ENCODE peak calls at places on chromosomes 6 and 20, in seven cellular contexts. L is testis, P is uterus, T is adrenal gland, F is sigmoid colon, I is AG04450, B is SK-N-SH. X is an unnamed sample.

GRCh38 chr6:75419980-75420379 is 73.6 kb downstream of the FILIP1 start:
- DNase-seq in L (no peak), P (no peak), T (no peak), F (no peak), I (no peak), B (no peak), X (no peak)

GRCh38 chr20:41249781-41250281 is 67.7 kb downstream of the ZHX3 start:
- DNase-seq in L (no peak), P (peak; percentile 57), T (peak; percentile 30), F (peak; percentile 82), I (no peak), B (peak; percentile 18), X (no peak)

GRCh38 chr6:144989319-144990099 is 704.4 kb downstream of the UTRN start:
- DNase-seq in L (no peak), P (no peak), T (no peak), F (no peak), I (no peak), B (no peak), X (no peak)

GRCh38 chr6:27133281-27134227 is 113.9 kb upstream of the PRSS16 start:
- DNase-seq in L (peak; percentile 81), P (peak; percentile 31), T (peak; percentile 64), F (peak; percentile 77), I (no peak), B (no peak), X (peak; percentile 82)

GRCh38 chr6:50381106-50381415 is 331.3 kb upstream of the DEFB112 start:
- DNase-seq in L (peak; percentile 16), P (no peak), T (no peak), F (no peak), I (no peak), B (peak; percentile 10), X (no peak)

GRCh38 chr6:17389274-17389847 is 4.0 kb upstream of the CAP2 start:
- DNase-seq in L (no peak), P (no peak), T (no peak), F (no peak), I (no peak), B (no peak), X (no peak)

GRCh38 chr20:914727-915498 is 1.2 kb downstream of the ANGPT4 start:
- DNase-seq in L (no peak), P (no peak), T (no peak), F (no peak), I (no peak), B (no peak), X (no peak)

GRCh38 chr6:95866732-95867131 is 149.0 kb upstream of the FUT9 start:
- DNase-seq in L (peak; percentile 64), P (no peak), T (no peak), F (no peak), I (no peak), B (peak; percentile 17), X (no peak)

GRCh38 chr6:112086744-112087135 is 542 bp downstream of the TUBE1 start:
- DNase-seq in L (no peak), P (no peak), T (no peak), F (no peak), I (no peak), B (peak; percentile 38), X (no peak)

GRCh38 chr20:1721687-1722512 is 64.3 kb upstream of the SIRPG start:
- DNase-seq in L (no peak), P (no peak), T (no peak), F (no peak), I (no peak), B (no peak), X (no peak)

GRCh38 chr6:111536888-111537287 is 53.9 kb upstream of the REV3L start:
- DNase-seq in L (no peak), P (no peak), T (no peak), F (no peak), I (no peak), B (no peak), X (no peak)

GRCh38 chr6:147262943-147263342 is 58.7 kb downstream of the STXBP5 start:
- DNase-seq in L (no peak), P (no peak), T (no peak), F (no peak), I (no peak), B (no peak), X (no peak)

GRCh38 chr6:89371849-89372505 is 19.5 kb upstream of the UBE2J1 start:
- DNase-seq in L (peak; percentile 81), P (peak; percentile 50), T (peak; percentile 84), F (peak; percentile 77), I (peak; percentile 6), B (peak; percentile 74), X (no peak)

GRCh38 chr20:20358801-20359200 is 9.1 kb upstream of the INSM1 start:
- DNase-seq in L (no peak), P (no peak), T (no peak), F (no peak), I (no peak), B (no peak), X (no peak)

GRCh38 chr20:31608256-31608980 is 3.3 kb downstream of the ID1 start:
- DNase-seq in L (peak; percentile 53), P (peak; percentile 79), T (peak; percentile 42), F (peak; percentile 87), I (no peak), B (peak; percentile 81), X (peak; percentile 87)

GRCh38 chr20:25043499-25044260 is 14.3 kb downstream of the ACSS1 start:
- DNase-seq in L (no peak), P (no peak), T (no peak), F (no peak), I (no peak), B (no peak), X (no peak)

GRCh38 chr20:20215976-20216727 is 151.8 kb upstream of the INSM1 start:
- DNase-seq in L (no peak), P (no peak), T (no peak), F (no peak), I (no peak), B (no peak), X (no peak)

GRCh38 chr20:23162887-23163286 is 76.8 kb upstream of the CD93 start:
- DNase-seq in L (no peak), P (no peak), T (no peak), F (peak; percentile 60), I (no peak), B (no peak), X (peak; percentile 73)

GRCh38 chr20:43653966-43654365 is 12.9 kb upstream of the MYBL2 start:
- DNase-seq in L (no peak), P (no peak), T (no peak), F (no peak), I (no peak), B (no peak), X (no peak)

GRCh38 chr6:43481591-43482242 is 4.3 kb downstream of the TJAP1 start:
- DNase-seq in L (no peak), P (no peak), T (no peak), F (no peak), I (no peak), B (no peak), X (no peak)

GRCh38 chr6:1242021-1242420 is 69.9 kb upstream of the FOXQ1 start:
- DNase-seq in L (no peak), P (no peak), T (no peak), F (no peak), I (no peak), B (no peak), X (no peak)

GRCh38 chr6:22141271-22141745 is 155.5 kb downstream of the PRL start:
- DNase-seq in L (no peak), P (peak; percentile 25), T (peak; percentile 67), F (no peak), I (no peak), B (no peak), X (no peak)
- H3K4me3 ChIP-seq in L (no peak overlapping the region), P (no peak overlapping the region), T (no peak overlapping the region), F (no peak overlapping the region), I (no peak overlapping the region), B (no peak overlapping the region), X (no peak overlapping the region)

DNA sequence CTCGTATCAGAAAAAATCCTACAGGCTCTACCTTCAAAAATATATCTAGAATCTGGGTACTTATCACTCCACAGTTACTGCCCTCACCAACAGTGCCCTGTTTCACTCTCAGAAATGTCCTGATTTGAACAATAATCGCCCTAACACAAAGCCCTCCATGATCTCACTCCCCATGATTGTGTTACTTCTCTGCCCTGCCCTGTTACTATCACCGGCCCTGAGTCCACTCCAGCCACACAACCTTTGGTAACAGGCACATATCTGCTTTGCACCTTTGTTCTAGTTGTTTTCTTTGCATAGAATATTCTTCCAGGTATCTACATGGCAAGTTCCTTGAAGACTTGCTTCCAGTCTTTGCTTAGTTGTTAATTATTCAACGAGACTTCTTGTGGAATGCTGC is 142.0 kb downstream of the ARHGAP18 start:
- DNase-seq in L (no peak), P (no peak), T (no peak), F (no peak), I (no peak), B (no peak), X (no peak)
- TF ChIP-seq CTCF in L (no peak), P (no peak), T (no peak), F (no peak), I (no peak), B (no peak), X (no peak)

GRCh38 chr6:166864333-166864732 is 92.0 kb downstream of the RNASET2 start:
- DNase-seq in L (no peak), P (no peak), T (no peak), F (no peak), I (no peak), B (no peak), X (no peak)

GRCh38 chr6:166861304-166861703 is 95.0 kb downstream of the RNASET2 start:
- DNase-seq in L (no peak), P (no peak), T (no peak), F (no peak), I (no peak), B (no peak), X (no peak)

GRCh38 chr6:166861961-166862286 is 94.4 kb downstream of the RNASET2 start:
- DNase-seq in L (no peak), P (no peak), T (no peak), F (no peak), I (no peak), B (peak; percentile 40), X (no peak)

GRCh38 chr6:166862287-166862977 is 93.9 kb downstream of the RNASET2 start:
- DNase-seq in L (peak; percentile 33), P (no peak), T (peak; percentile 18), F (no peak), I (no peak), B (peak; percentile 93), X (no peak)

GRCh38 chr6:166862978-166863530 is 93.3 kb downstream of the RNASET2 start:
- DNase-seq in L (no peak), P (no peak), T (no peak), F (no peak), I (no peak), B (no peak), X (no peak)
- H3K27ac ChIP-seq in L (no peak overlapping the region), P (no peak overlapping the region), T (no peak overlapping the region), F (peak overlapping the region; percentile 33), I (no peak overlapping the region), B (peak overlapping the region; percentile 82), X (no peak overlapping the region)

DNA sequence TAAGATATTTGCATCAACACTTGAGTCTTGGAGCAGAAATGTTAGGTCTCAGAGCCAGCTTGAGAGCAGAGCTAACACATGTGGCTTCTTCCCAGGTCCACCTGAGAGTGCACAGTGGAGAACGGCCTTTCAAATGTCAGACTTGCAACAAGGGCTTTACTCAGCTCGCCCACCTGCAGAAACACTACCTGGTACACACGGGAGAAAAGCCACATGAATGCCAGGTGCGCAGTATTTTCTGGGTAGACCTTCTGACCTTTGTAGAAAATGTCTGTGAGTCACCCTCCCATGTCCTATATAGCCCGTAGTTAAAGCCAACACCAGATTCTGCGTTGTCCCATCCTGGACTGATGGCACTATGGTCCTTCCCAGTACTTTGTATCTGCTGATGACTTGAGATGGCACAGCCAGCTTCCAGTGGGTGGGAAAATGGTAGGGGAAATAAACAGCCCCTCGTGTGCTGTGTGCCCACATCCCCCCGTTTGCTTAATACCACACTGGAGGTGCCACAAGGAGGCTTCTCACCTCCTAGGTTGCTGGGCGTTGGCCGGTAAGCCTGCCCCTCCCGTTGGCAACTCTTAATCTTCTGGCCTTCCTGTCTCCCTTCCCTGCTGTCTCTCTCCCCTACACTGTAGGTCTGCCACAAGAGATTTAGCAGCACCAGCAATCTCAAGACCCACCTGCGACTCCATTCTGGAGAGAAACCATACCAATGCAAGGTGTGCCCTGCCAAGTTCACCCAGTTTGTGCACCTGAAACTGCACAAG is 20.3 kb downstream of the PRDM1 start:
- DNase-seq in L (no peak), P (no peak), T (no peak), F (no peak), I (no peak), B (no peak), X (no peak)
- H3K4me3 ChIP-seq in L (no peak overlapping the region), P (no peak overlapping the region), T (no peak overlapping the region), F (no peak overlapping the region), I (no peak overlapping the region), B (no peak overlapping the region), X (no peak overlapping the region)